ENCODE peak calls at places on chromosome 19, in ten cellular contexts. One of them, this sample, is unnamed.

GRCh38 chr19:28466107-28467045 is 746.6 kb downstream of the UQCRFS1 start:
- DNase-seq in Peyer's patch: peak
- DNase-seq in mesenchymal stem cell: peak
- DNase-seq in uterus: no peak
- DNase-seq in A549: peak
- DNase-seq in suprapubic skin: no peak
- DNase-seq in iPS DF 6.9: no peak
- DNase-seq in aorta: no peak
- DNase-seq in GM23248: peak
- DNase-seq in CD8-positive, alpha-beta memory T cell: peak
- DNase-seq in this sample: no peak

GRCh38 chr19:33702606-33703437 is 81.1 kb downstream of the CHST8 start:
- DNase-seq in Peyer's patch: no peak
- DNase-seq in aorta: peak
- DNase-seq in uterus: no peak
- DNase-seq in CD8-positive, alpha-beta memory T cell: no peak
- DNase-seq in A549: no peak
- DNase-seq in GM23248: no peak
- DNase-seq in suprapubic skin: peak
- DNase-seq in mesenchymal stem cell: no peak
- DNase-seq in iPS DF 6.9: no peak
- DNase-seq in this sample: no peak

GRCh38 chr19:32870154-32870573 is 597 bp upstream of the SLC7A9 start:
- DNase-seq in suprapubic skin: no peak
- DNase-seq in Peyer's patch: peak
- DNase-seq in uterus: no peak
- DNase-seq in GM23248: no peak
- DNase-seq in A549: no peak
- DNase-seq in iPS DF 6.9: no peak
- DNase-seq in aorta: no peak
- DNase-seq in CD8-positive, alpha-beta memory T cell: no peak
- DNase-seq in mesenchymal stem cell: no peak
- DNase-seq in this sample: no peak

GRCh38 chr19:40191836-40192646 is 815 bp downstream of the MAP3K10 start:
- DNase-seq in uterus: no peak
- DNase-seq in CD8-positive, alpha-beta memory T cell: no peak
- DNase-seq in A549: peak
- DNase-seq in suprapubic skin: peak
- DNase-seq in aorta: peak
- DNase-seq in GM23248: peak
- DNase-seq in Peyer's patch: peak
- DNase-seq in mesenchymal stem cell: peak
- DNase-seq in iPS DF 6.9: no peak
- DNase-seq in this sample: peak

GRCh38 chr19:4759388-4760284 is 31.9 kb upstream of the FEM1A start:
- DNase-seq in suprapubic skin: peak
- DNase-seq in GM23248: peak
- DNase-seq in uterus: peak
- DNase-seq in CD8-positive, alpha-beta memory T cell: peak
- DNase-seq in mesenchymal stem cell: peak
- DNase-seq in Peyer's patch: peak
- DNase-seq in iPS DF 6.9: no peak
- DNase-seq in A549: peak
- DNase-seq in aorta: peak
- DNase-seq in this sample: peak

GRCh38 chr19:799076-799881 is 2.0 kb downstream of the PTBP1 start:
- DNase-seq in iPS DF 6.9: no peak
- DNase-seq in uterus: no peak
- DNase-seq in Peyer's patch: no peak
- DNase-seq in A549: no peak
- DNase-seq in CD8-positive, alpha-beta memory T cell: no peak
- DNase-seq in GM23248: peak
- DNase-seq in mesenchymal stem cell: peak
- DNase-seq in aorta: no peak
- DNase-seq in suprapubic skin: no peak
- DNase-seq in this sample: no peak

GRCh38 chr19:29044037-29044436 is 168.9 kb downstream of the UQCRFS1 start:
- DNase-seq in uterus: no peak
- DNase-seq in mesenchymal stem cell: no peak
- DNase-seq in GM23248: no peak
- DNase-seq in A549: no peak
- DNase-seq in suprapubic skin: no peak
- DNase-seq in aorta: no peak
- DNase-seq in Peyer's patch: no peak
- DNase-seq in iPS DF 6.9: no peak
- DNase-seq in CD8-positive, alpha-beta memory T cell: no peak
- DNase-seq in this sample: no peak

GRCh38 chr19:6801397-6802086 is 29.0 kb downstream of the VAV1 start:
- DNase-seq in mesenchymal stem cell: no peak
- DNase-seq in iPS DF 6.9: no peak
- DNase-seq in A549: peak
- DNase-seq in aorta: peak
- DNase-seq in uterus: peak
- DNase-seq in Peyer's patch: peak
- DNase-seq in suprapubic skin: peak
- DNase-seq in CD8-positive, alpha-beta memory T cell: peak
- DNase-seq in GM23248: peak
- DNase-seq in this sample: peak

GRCh38 chr19:30406220-30406944 is 34.2 kb downstream of the ZNF536 start:
- DNase-seq in mesenchymal stem cell: no peak
- DNase-seq in CD8-positive, alpha-beta memory T cell: no peak
- DNase-seq in uterus: no peak
- DNase-seq in Peyer's patch: no peak
- DNase-seq in suprapubic skin: no peak
- DNase-seq in GM23248: peak
- DNase-seq in aorta: no peak
- DNase-seq in iPS DF 6.9: peak
- DNase-seq in A549: peak
- DNase-seq in this sample: no peak

GRCh38 chr19:31349160-31349881 is at the start of gene TSHZ3:
- DNase-seq in GM23248: peak
- DNase-seq in aorta: peak
- DNase-seq in suprapubic skin: peak
- DNase-seq in CD8-positive, alpha-beta memory T cell: peak
- DNase-seq in uterus: peak
- DNase-seq in Peyer's patch: peak
- DNase-seq in mesenchymal stem cell: peak
- DNase-seq in A549: peak
- DNase-seq in iPS DF 6.9: no peak
- DNase-seq in this sample: peak

GRCh38 chr19:46773018-46773399 is 15.4 kb downstream of the SLC1A5 start:
- DNase-seq in Peyer's patch: no peak
- DNase-seq in uterus: no peak
- DNase-seq in GM23248: no peak
- DNase-seq in suprapubic skin: no peak
- DNase-seq in mesenchymal stem cell: no peak
- DNase-seq in aorta: no peak
- DNase-seq in iPS DF 6.9: no peak
- DNase-seq in CD8-positive, alpha-beta memory T cell: no peak
- DNase-seq in A549: no peak
- DNase-seq in this sample: no peak

GRCh38 chr19:46297700-46298476 is 1.0 kb downstream of the HIF3A start:
- DNase-seq in aorta: peak
- DNase-seq in GM23248: no peak
- DNase-seq in iPS DF 6.9: no peak
- DNase-seq in mesenchymal stem cell: peak
- DNase-seq in Peyer's patch: peak
- DNase-seq in A549: no peak
- DNase-seq in CD8-positive, alpha-beta memory T cell: no peak
- DNase-seq in uterus: peak
- DNase-seq in suprapubic skin: peak
- DNase-seq in this sample: no peak

DNA sequence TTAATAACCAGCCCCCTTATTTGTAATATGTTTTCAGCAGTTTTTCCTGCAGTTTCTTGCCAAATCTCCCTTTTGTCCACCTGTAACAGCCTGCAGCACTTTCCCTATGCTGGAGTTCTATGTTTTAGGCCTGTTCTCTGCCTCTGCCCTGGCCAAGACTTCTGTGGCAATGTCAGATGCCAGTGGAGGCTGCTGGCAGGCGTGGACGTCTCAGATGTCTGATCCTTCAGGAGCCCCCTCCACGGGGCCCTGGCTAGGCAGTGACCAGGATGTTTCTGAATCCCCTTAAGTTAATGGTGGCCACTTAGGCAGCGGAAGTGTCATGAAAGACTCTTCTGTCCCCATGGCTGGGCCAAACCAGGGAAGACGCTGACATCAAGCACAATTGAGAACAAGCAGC is 40.8 kb downstream of the SIPA1L3 start:
- DNase-seq in CD8-positive, alpha-beta memory T cell: no peak
- DNase-seq in A549: no peak
- DNase-seq in mesenchymal stem cell: no peak
- DNase-seq in aorta: no peak
- DNase-seq in iPS DF 6.9: no peak
- DNase-seq in GM23248: no peak
- DNase-seq in Peyer's patch: no peak
- DNase-seq in suprapubic skin: no peak
- DNase-seq in uterus: no peak
- DNase-seq in this sample: no peak
- H3K27ac ChIP-seq in CD8-positive, alpha-beta memory T cell: no peak
- H3K27ac ChIP-seq in A549: peak
- H3K27ac ChIP-seq in mesenchymal stem cell: no peak
- H3K27ac ChIP-seq in aorta: no peak
- H3K27ac ChIP-seq in iPS DF 6.9: no peak
- H3K27ac ChIP-seq in GM23248: no peak
- H3K27ac ChIP-seq in Peyer's patch: no peak
- H3K27ac ChIP-seq in suprapubic skin: no peak
- H3K27ac ChIP-seq in uterus: no peak
- H3K27ac ChIP-seq in this sample: peak

GRCh38 chr19:56273563-56274117 is 1.1 kb downstream of the EDDM13 start:
- DNase-seq in Peyer's patch: no peak
- DNase-seq in suprapubic skin: no peak
- DNase-seq in mesenchymal stem cell: peak
- DNase-seq in GM23248: peak
- DNase-seq in uterus: no peak
- DNase-seq in iPS DF 6.9: no peak
- DNase-seq in aorta: no peak
- DNase-seq in CD8-positive, alpha-beta memory T cell: no peak
- DNase-seq in A549: no peak
- DNase-seq in this sample: peak
- H3K27ac ChIP-seq in Peyer's patch: no peak
- H3K27ac ChIP-seq in suprapubic skin: no peak
- H3K27ac ChIP-seq in mesenchymal stem cell: no peak
- H3K27ac ChIP-seq in GM23248: no peak
- H3K27ac ChIP-seq in uterus: no peak
- H3K27ac ChIP-seq in iPS DF 6.9: no peak
- H3K27ac ChIP-seq in aorta: no peak
- H3K27ac ChIP-seq in CD8-positive, alpha-beta memory T cell: no peak
- H3K27ac ChIP-seq in A549: no peak
- H3K27ac ChIP-seq in this sample: peak

GRCh38 chr19:3536429-3537100 is 2.4 kb upstream of the TEKTIP1 start:
- DNase-seq in Peyer's patch: no peak
- DNase-seq in CD8-positive, alpha-beta memory T cell: no peak
- DNase-seq in iPS DF 6.9: no peak
- DNase-seq in A549: no peak
- DNase-seq in mesenchymal stem cell: no peak
- DNase-seq in suprapubic skin: no peak
- DNase-seq in uterus: no peak
- DNase-seq in GM23248: no peak
- DNase-seq in aorta: no peak
- DNase-seq in this sample: no peak
- H3K27ac ChIP-seq in Peyer's patch: no peak
- H3K27ac ChIP-seq in CD8-positive, alpha-beta memory T cell: no peak
- H3K27ac ChIP-seq in iPS DF 6.9: no peak
- H3K27ac ChIP-seq in A549: no peak
- H3K27ac ChIP-seq in mesenchymal stem cell: no peak
- H3K27ac ChIP-seq in suprapubic skin: peak
- H3K27ac ChIP-seq in uterus: no peak
- H3K27ac ChIP-seq in GM23248: no peak
- H3K27ac ChIP-seq in aorta: no peak
- H3K27ac ChIP-seq in this sample: peak

GRCh38 chr19:15115080-15115479 is 7.9 kb downstream of the SYDE1 start:
- DNase-seq in aorta: peak
- DNase-seq in uterus: peak
- DNase-seq in iPS DF 6.9: no peak
- DNase-seq in GM23248: no peak
- DNase-seq in mesenchymal stem cell: no peak
- DNase-seq in Peyer's patch: peak
- DNase-seq in A549: no peak
- DNase-seq in suprapubic skin: no peak
- DNase-seq in CD8-positive, alpha-beta memory T cell: no peak
- DNase-seq in this sample: no peak

GRCh38 chr19:15114153-15114540 is 6.9 kb downstream of the SYDE1 start:
- DNase-seq in CD8-positive, alpha-beta memory T cell: no peak
- DNase-seq in GM23248: peak
- DNase-seq in iPS DF 6.9: no peak
- DNase-seq in A549: no peak
- DNase-seq in suprapubic skin: no peak
- DNase-seq in Peyer's patch: no peak
- DNase-seq in mesenchymal stem cell: peak
- DNase-seq in aorta: peak
- DNase-seq in uterus: no peak
- DNase-seq in this sample: no peak

GRCh38 chr19:15118248-15118647 is 11.0 kb downstream of the SYDE1 start:
- DNase-seq in CD8-positive, alpha-beta memory T cell: no peak
- DNase-seq in A549: no peak
- DNase-seq in Peyer's patch: no peak
- DNase-seq in iPS DF 6.9: no peak
- DNase-seq in suprapubic skin: no peak
- DNase-seq in mesenchymal stem cell: no peak
- DNase-seq in uterus: no peak
- DNase-seq in aorta: no peak
- DNase-seq in GM23248: no peak
- DNase-seq in this sample: no peak

GRCh38 chr19:15116856-15117255 is 9.7 kb downstream of the SYDE1 start:
- DNase-seq in mesenchymal stem cell: no peak
- DNase-seq in aorta: peak
- DNase-seq in GM23248: no peak
- DNase-seq in CD8-positive, alpha-beta memory T cell: no peak
- DNase-seq in Peyer's patch: no peak
- DNase-seq in suprapubic skin: no peak
- DNase-seq in iPS DF 6.9: no peak
- DNase-seq in uterus: no peak
- DNase-seq in A549: no peak
- DNase-seq in this sample: no peak

DNA sequence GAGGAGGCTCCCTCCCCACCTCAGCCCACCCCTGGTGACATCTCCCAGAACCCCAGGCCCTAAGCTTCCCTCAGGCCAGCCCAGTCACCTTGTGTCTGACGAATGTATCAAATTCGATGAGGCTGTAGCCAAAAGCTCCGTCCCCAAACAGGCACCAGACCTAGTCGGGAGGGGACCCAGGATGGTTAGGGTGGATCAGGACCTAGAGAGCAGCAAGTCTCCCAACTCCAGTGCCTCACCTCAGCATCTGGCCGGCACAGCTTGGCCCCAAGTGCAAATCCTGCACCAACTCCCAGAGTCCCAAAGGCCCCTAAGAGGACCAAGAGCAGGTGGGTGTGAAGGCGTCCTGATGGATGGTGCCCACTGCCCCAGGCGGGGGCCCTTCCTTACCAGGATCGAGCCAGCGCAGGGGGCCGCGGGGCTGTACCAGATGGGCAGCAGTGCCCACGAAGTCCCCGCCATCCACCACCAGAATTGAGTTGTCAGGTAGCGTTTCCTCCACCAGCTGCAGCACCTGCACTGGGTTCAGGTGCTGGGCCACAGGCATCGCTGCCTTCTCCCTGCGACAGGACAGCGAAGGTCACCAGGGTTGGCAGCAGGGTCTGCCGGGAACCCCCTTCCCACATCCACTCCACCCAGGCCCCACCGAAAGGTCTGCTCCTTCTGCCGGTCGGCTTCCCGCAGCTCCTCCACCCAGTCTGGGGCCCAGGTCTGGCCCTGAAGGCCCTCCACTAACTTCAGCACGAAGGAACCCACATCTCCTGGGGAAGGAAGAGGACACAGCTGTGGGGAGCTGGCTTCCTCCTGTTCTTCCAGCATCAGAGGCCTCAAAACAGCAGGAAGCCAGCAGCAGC is 8.8 kb downstream of the SYDE1 start:
- DNase-seq in A549: no peak
- DNase-seq in Peyer's patch: no peak
- DNase-seq in iPS DF 6.9: no peak
- DNase-seq in mesenchymal stem cell: no peak
- DNase-seq in aorta: peak
- DNase-seq in GM23248: no peak
- DNase-seq in uterus: no peak
- DNase-seq in suprapubic skin: no peak
- DNase-seq in CD8-positive, alpha-beta memory T cell: no peak
- DNase-seq in this sample: no peak
- H3K27ac ChIP-seq in A549: no peak
- H3K27ac ChIP-seq in Peyer's patch: no peak
- H3K27ac ChIP-seq in iPS DF 6.9: no peak
- H3K27ac ChIP-seq in mesenchymal stem cell: no peak
- H3K27ac ChIP-seq in aorta: no peak
- H3K27ac ChIP-seq in GM23248: no peak
- H3K27ac ChIP-seq in uterus: no peak
- H3K27ac ChIP-seq in suprapubic skin: no peak
- H3K27ac ChIP-seq in CD8-positive, alpha-beta memory T cell: no peak
- H3K27ac ChIP-seq in this sample: peak